ENCODE peak calls at places on chromosome 9, in eight cellular contexts. E, G, N, T, R, K, V and H are unnamed samples.

GRCh38 chr9:136171009-136171800 is 33.7 kb downstream of the LHX3 start:
- DNase-seq in E (no peak), G (no peak), N (peak), T (no peak), R (no peak), K (no peak), V (peak), H (no peak)

GRCh38 chr9:120625222-120625621 is 45.3 kb upstream of the CDK5RAP2 start:
- DNase-seq in E (no peak), G (no peak), N (peak), T (no peak), R (no peak), K (peak), V (no peak), H (no peak)

GRCh38 chr9:126471084-126471611 is 142.6 kb upstream of the LMX1B start:
- DNase-seq in E (no peak), G (peak), N (no peak), T (peak), R (peak), K (peak), V (no peak), H (peak)

GRCh38 chr9:137193771-137194170 is 5.3 kb downstream of the SSNA1 start:
- DNase-seq in E (no peak), G (no peak), N (no peak), T (no peak), R (no peak), K (no peak), V (no peak), H (no peak)

GRCh38 chr9:5388026-5388806 is 48.5 kb upstream of the RLN1 start:
- DNase-seq in E (no peak), G (no peak), N (no peak), T (no peak), R (no peak), K (no peak), V (no peak), H (no peak)

GRCh38 chr9:33946779-33947535 is 101.7 kb downstream of the UBAP2 start:
- DNase-seq in E (peak), G (no peak), N (no peak), T (no peak), R (no peak), K (peak), V (no peak), H (no peak)

GRCh38 chr9:7549261-7549660 is 250.3 kb downstream of the DMAC1 start:
- DNase-seq in E (no peak), G (no peak), N (no peak), T (no peak), R (no peak), K (no peak), V (peak), H (no peak)

GRCh38 chr9:129434187-129434586 is 186.7 kb downstream of the C9orf50 start:
- DNase-seq in E (no peak), G (no peak), N (no peak), T (no peak), R (no peak), K (peak), V (no peak), H (no peak)

GRCh38 chr9:37499297-37499696 is 13.5 kb downstream of the POLR1E start:
- DNase-seq in E (no peak), G (no peak), N (no peak), T (no peak), R (no peak), K (no peak), V (no peak), H (no peak)

GRCh38 chr9:76090909-76091308 is 200.4 kb downstream of the PCSK5 start:
- DNase-seq in E (no peak), G (no peak), N (no peak), T (no peak), R (no peak), K (no peak), V (peak), H (no peak)

GRCh38 chr9:133714606-133715294 is 23.4 kb downstream of the SARDH start:
- DNase-seq in E (no peak), G (no peak), N (no peak), T (no peak), R (peak), K (no peak), V (peak), H (no peak)

GRCh38 chr9:16184964-16185646 is 632.3 kb downstream of the CCDC171 start:
- DNase-seq in E (no peak), G (no peak), N (no peak), T (no peak), R (no peak), K (no peak), V (no peak), H (no peak)

GRCh38 chr9:128203842-128204551 is 818 bp downstream of the DNM1 start:
- DNase-seq in E (no peak), G (no peak), N (peak), T (no peak), R (no peak), K (no peak), V (peak), H (no peak)

GRCh38 chr9:134491856-134492255 is 149.7 kb upstream of the COL5A1 start:
- DNase-seq in E (no peak), G (no peak), N (no peak), T (no peak), R (peak), K (no peak), V (no peak), H (no peak)

GRCh38 chr9:124652994-124653393 is 118.1 kb downstream of the NR6A1 start:
- DNase-seq in E (no peak), G (no peak), N (no peak), T (no peak), R (no peak), K (no peak), V (no peak), H (peak)

GRCh38 chr9:18122156-18122555 is 351.8 kb upstream of the ADAMTSL1 start:
- DNase-seq in E (no peak), G (no peak), N (no peak), T (no peak), R (no peak), K (peak), V (no peak), H (no peak)

GRCh38 chr9:134460904-134461303 is 134.6 kb downstream of the RXRA start:
- DNase-seq in E (no peak), G (no peak), N (no peak), T (no peak), R (no peak), K (no peak), V (no peak), H (no peak)

GRCh38 chr9:12972608-12973589 is 198.1 kb downstream of the LURAP1L start:
- DNase-seq in E (no peak), G (no peak), N (no peak), T (peak), R (no peak), K (no peak), V (no peak), H (no peak)

GRCh38 chr9:131323629-131324028 is 34.1 kb downstream of the PLPP7 start:
- DNase-seq in E (no peak), G (no peak), N (no peak), T (no peak), R (peak), K (no peak), V (no peak), H (no peak)

GRCh38 chr9:129552064-129552463 is 68.8 kb downstream of the C9orf50 start:
- DNase-seq in E (no peak), G (no peak), N (no peak), T (no peak), R (no peak), K (no peak), V (peak), H (no peak)

GRCh38 chr9:87834357-87834756 is 48.3 kb upstream of the SPATA31E1 start:
- DNase-seq in E (no peak), G (no peak), N (no peak), T (no peak), R (no peak), K (no peak), V (peak), H (no peak)

GRCh38 chr9:127898433-127899199 is 787 bp downstream of the ST6GALNAC6 start:
- DNase-seq in E (peak), G (no peak), N (no peak), T (no peak), R (no peak), K (peak), V (peak), H (no peak)

GRCh38 chr9:93130861-93131481 is 3.1 kb downstream of the NINJ1 start:
- DNase-seq in E (no peak), G (no peak), N (no peak), T (no peak), R (no peak), K (no peak), V (no peak), H (no peak)

GRCh38 chr9:27771803-27772545 is 198.7 kb upstream of the C9orf72 start:
- DNase-seq in E (no peak), G (no peak), N (no peak), T (no peak), R (no peak), K (no peak), V (peak), H (no peak)

GRCh38 chr9:77025146-77025545 is 5.7 kb downstream of the FOXB2 start:
- DNase-seq in E (no peak), G (no peak), N (no peak), T (no peak), R (no peak), K (no peak), V (no peak), H (no peak)

GRCh38 chr9:15509931-15510788 is 610 bp downstream of the PSIP1 start:
- DNase-seq in E (no peak), G (peak), N (peak), T (peak), R (peak), K (peak), V (peak), H (no peak)

GRCh38 chr9:128124873-128125574 is 2.5 kb downstream of the PTGES2 start:
- DNase-seq in E (peak), G (peak), N (peak), T (peak), R (peak), K (peak), V (peak), H (no peak)

GRCh38 chr9:133581553-133582343 is 27.4 kb downstream of the FAM163B start:
- DNase-seq in E (no peak), G (no peak), N (no peak), T (no peak), R (no peak), K (no peak), V (no peak), H (no peak)